ENCODE peak calls at places on chromosomes 11 and 22, in ten cellular contexts. G is HFFc6, T is heart right ventricle, C is bronchial epithelial cell, I is fibroblast of the aortic adventitia, V is WTC11, L is dorsolateral prefrontal cortex, K is epithelial cell of proximal tubule, A is testis, Y is cardiac muscle cell. P is an unnamed sample.

GRCh38 chr22:44667829-44668189 is 34.2 kb upstream of the PRR5 start:
- DNase-seq in Y (no peak), L (no peak), A (no peak), V (no peak), K (no peak), G (no peak), T (no peak), I (no peak), C (no peak), P (no peak)

GRCh38 chr11:28195449-28195848 is 87.3 kb downstream of the METTL15 start:
- DNase-seq in Y (no peak), C (no peak), G (peak), K (no peak), L (no peak), A (no peak), I (no peak), T (no peak), V (no peak), P (no peak)

GRCh38 chr11:61918251-61919112 is 1.1 kb upstream of the RAB3IL1 start:
- DNase-seq in I (peak), T (peak), L (no peak), Y (peak), G (no peak), C (no peak), K (no peak), V (no peak), A (no peak), P (no peak)

GRCh38 chr22:31836010-31836409 is 82.2 kb downstream of the DEPDC5 start:
- DNase-seq in C (no peak), A (no peak), K (no peak), I (no peak), Y (no peak), T (no peak), L (peak), V (no peak), G (no peak), P (no peak)

GRCh38 chr11:66443602-66444001 is 5.0 kb upstream of the MRPL11 start:
- DNase-seq in C (peak), L (no peak), T (no peak), K (no peak), G (peak), V (no peak), I (peak), A (no peak), Y (peak), P (no peak)

GRCh38 chr11:30420233-30420787 is 97.4 kb downstream of the ARL14EP start:
- DNase-seq in K (no peak), A (no peak), T (no peak), L (no peak), Y (no peak), V (no peak), C (no peak), G (no peak), I (no peak), P (no peak)

GRCh38 chr11:59574932-59575904 is 40.4 kb downstream of the OSBP start:
- DNase-seq in K (no peak), I (no peak), C (no peak), L (no peak), V (no peak), G (no peak), T (no peak), Y (no peak), A (no peak), P (no peak)

GRCh38 chr11:79179087-79179486 is 261.7 kb downstream of the TENM4 start:
- DNase-seq in L (no peak), I (peak), K (no peak), T (no peak), C (no peak), A (no peak), Y (no peak), G (peak), V (no peak), P (no peak)

GRCh38 chr11:8863838-8864237 is 47.2 kb upstream of the AKIP1 start:
- DNase-seq in C (peak), K (peak), A (no peak), Y (peak), G (peak), V (no peak), L (no peak), T (no peak), I (peak), P (no peak)

GRCh38 chr11:66015094-66015881 is 3.5 kb downstream of the CST6 start:
- DNase-seq in L (no peak), C (peak), V (no peak), I (peak), A (no peak), G (peak), T (peak), Y (peak), K (no peak), P (no peak)

GRCh38 chr11:126115820-126116319 is 53.2 kb upstream of the CDON start:
- DNase-seq in C (peak), T (peak), V (no peak), Y (peak), I (peak), K (peak), A (peak), G (peak), L (peak), P (peak)

GRCh38 chr11:44247508-44247907 is 62.4 kb downstream of the ALX4 start:
- DNase-seq in A (no peak), V (no peak), L (no peak), G (no peak), I (peak), T (no peak), Y (peak), K (no peak), C (no peak), P (no peak)

GRCh38 chr11:3357994-3358676 is 20.8 kb downstream of the ZNF195 start:
- DNase-seq in C (no peak), T (no peak), G (no peak), K (no peak), I (no peak), V (no peak), Y (no peak), A (no peak), L (no peak), P (no peak)

GRCh38 chr11:112795142-112795815 is 165.9 kb upstream of the NCAM1 start:
- DNase-seq in T (no peak), V (peak), G (peak), L (peak), Y (peak), C (peak), I (peak), K (no peak), A (peak), P (no peak)
- TF ChIP-seq CTCF in T (peak), V (peak), G (peak), L (peak), Y (peak), C (peak), I (peak), K (peak), A (peak), P (no peak)

DNA sequence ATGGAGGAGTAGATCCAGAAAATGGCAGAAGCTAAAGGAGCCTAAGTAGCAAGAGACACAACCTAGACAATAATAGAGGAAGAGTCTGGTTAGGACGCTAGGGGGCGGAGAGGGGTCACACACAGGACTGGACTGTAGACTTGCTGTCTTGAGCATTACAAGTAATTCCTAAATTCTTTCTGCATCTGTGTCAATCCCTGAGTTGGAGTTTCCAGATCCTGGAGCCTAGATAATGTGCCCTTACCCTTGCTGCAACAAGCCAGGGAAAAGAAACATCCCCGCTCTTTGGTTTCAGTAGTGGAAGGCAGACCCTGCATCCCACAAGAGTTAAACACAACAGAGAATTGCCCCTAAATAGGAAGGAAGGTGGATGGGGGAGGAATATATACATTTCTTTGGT is 14.9 kb upstream of the CCDC73 start:
- DNase-seq in K (no peak), Y (peak), T (peak), A (peak), I (peak), V (peak), C (peak), L (peak), G (peak), P (peak)
- TF ChIP-seq CTCF in K (peak), Y (peak), T (peak), A (peak), I (peak), V (peak), C (peak), L (peak), G (peak), P (no peak)

GRCh38 chr11:68956142-68956541 is 24.6 kb downstream of the MRGPRD start:
- DNase-seq in Y (no peak), L (no peak), K (no peak), C (no peak), T (no peak), I (no peak), A (no peak), G (no peak), V (peak), P (no peak)
- TF ChIP-seq CTCF in Y (peak), L (no peak), K (peak), C (no peak), T (peak), I (peak), A (no peak), G (peak), V (no peak), P (no peak)

DNA sequence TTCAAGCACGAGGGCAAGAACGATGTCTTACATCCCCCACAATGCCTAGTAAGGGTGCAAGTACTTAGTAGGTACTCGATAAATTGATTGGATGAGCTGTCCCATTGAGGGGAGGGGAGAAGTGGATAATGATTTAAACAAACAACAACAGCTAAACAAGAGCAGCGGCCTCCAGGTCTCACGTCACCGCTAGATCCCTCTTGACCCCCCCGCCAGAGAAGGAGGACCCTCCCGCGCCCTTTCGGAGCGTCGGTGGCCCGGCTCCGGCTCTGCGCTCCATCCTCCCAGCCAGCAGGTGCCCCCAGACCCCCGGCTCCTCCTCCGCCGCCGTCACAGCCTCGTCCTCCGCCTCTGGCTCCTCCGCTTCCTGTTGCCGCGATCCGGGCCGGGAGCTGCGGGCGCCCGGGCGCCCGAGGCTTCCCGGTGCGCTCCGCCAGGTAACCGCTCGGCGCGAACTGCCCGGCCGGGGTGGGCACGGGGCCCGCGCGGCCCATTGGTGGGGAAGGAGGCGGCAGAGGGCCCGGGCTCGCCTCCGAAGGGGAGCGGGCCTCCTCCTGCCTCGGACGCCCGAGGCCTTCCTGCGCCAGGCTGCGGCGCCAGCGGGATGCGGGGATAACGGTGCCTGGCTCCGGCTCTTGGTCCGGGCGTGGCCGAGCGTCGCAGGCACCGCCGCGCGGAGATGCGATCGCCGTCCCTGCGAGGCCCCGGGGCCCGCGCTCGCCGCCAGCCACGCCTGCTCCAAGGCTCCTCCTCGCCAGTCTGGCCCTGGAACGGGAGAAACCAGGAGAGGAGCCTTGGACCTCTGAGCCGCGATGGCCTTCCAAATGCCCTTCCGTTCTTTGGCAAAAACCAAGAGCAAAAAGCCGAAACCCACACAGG is at the start of gene TLCD5:
- DNase-seq in I (peak), T (peak), Y (peak), K (no peak), V (peak), C (no peak), A (peak), G (peak), L (peak), P (no peak)
- TF ChIP-seq CTCF in I (peak), T (peak), Y (no peak), K (no peak), V (no peak), C (peak), A (peak), G (peak), L (no peak), P (no peak)

DNA sequence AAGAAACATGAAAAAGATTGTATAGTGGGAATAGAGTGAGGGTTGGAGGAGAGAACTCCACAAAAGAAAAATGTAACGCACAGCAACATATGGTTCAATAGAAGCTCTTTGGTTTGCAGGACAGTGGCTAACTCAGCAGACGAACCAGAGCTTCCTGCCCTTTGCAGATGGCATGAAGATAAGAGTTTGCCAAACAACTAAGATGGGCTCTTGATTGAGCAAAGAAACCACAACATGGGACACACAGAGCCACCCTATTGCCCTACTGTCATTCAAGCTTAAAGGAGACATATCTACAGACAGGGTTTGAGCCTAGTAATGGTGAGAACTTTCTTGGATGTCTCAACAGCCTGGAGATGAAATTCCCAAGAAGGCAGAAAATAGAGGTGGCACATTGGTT is 63.9 kb downstream of the COPB1 start:
- DNase-seq in T (no peak), A (no peak), L (no peak), Y (no peak), I (no peak), C (no peak), K (no peak), G (no peak), V (no peak), P (no peak)
- TF ChIP-seq CTCF in T (no peak), A (no peak), L (no peak), Y (no peak), I (no peak), C (no peak), K (no peak), G (no peak), V (no peak), P (no peak)

GRCh38 chr11:70424765-70425164 is 26.4 kb downstream of the CTTN start:
- DNase-seq in T (no peak), Y (no peak), V (no peak), A (no peak), L (peak), I (no peak), C (no peak), G (no peak), K (no peak), P (no peak)
- TF ChIP-seq CTCF in T (no peak), Y (no peak), V (no peak), A (no peak), L (no peak), I (no peak), C (no peak), G (no peak), K (no peak), P (no peak)

P was measured in omental fat pad.